ENCODE peak calls at places on chromosomes 4 and X, in eight cellular contexts. One of them, this sample, is unnamed. For H3K9me3, the result is how much of the 10 kb centered on the place peaks cover.

GRCh38 chr4:169663894-169664293 is 43.5 kb downstream of the CLCN3 start:
- DNase-seq in body of pancreas: no peak
- DNase-seq in ovary: no peak
- DNase-seq in left lung: no peak
- DNase-seq in thoracic aorta: no peak
- DNase-seq in prostate gland: no peak
- DNase-seq in heart left ventricle: no peak
- DNase-seq in cardiac muscle cell: no peak
- DNase-seq in this sample: no peak

GRCh38 chr4:150126880-150127236 is 48.6 kb downstream of the DCLK2 start:
- DNase-seq in body of pancreas: no peak
- DNase-seq in ovary: no peak
- DNase-seq in left lung: no peak
- DNase-seq in thoracic aorta: no peak
- DNase-seq in prostate gland: no peak
- DNase-seq in heart left ventricle: no peak
- DNase-seq in cardiac muscle cell: no peak
- DNase-seq in this sample: no peak

GRCh38 chr4:25632135-25632534 is 23.5 kb upstream of the SLC34A2 start:
- DNase-seq in body of pancreas: no peak
- DNase-seq in ovary: no peak
- DNase-seq in left lung: no peak
- DNase-seq in thoracic aorta: no peak
- DNase-seq in prostate gland: no peak
- DNase-seq in heart left ventricle: no peak
- DNase-seq in cardiac muscle cell: no peak
- DNase-seq in this sample: no peak

GRCh38 chr4:15729910-15730533 is 27.2 kb downstream of the BST1 start:
- DNase-seq in body of pancreas: peak
- DNase-seq in ovary: no peak
- DNase-seq in left lung: no peak
- DNase-seq in thoracic aorta: no peak
- DNase-seq in prostate gland: peak
- DNase-seq in heart left ventricle: no peak
- DNase-seq in cardiac muscle cell: peak
- DNase-seq in this sample: peak

GRCh38 chr4:149897784-149898183 is 82.1 kb upstream of the IQCM start:
- DNase-seq in body of pancreas: no peak
- DNase-seq in ovary: no peak
- DNase-seq in left lung: no peak
- DNase-seq in thoracic aorta: no peak
- DNase-seq in prostate gland: no peak
- DNase-seq in heart left ventricle: no peak
- DNase-seq in cardiac muscle cell: peak
- DNase-seq in this sample: no peak

GRCh38 chr4:148116264-148116663 is 325.9 kb downstream of the NR3C2 start:
- DNase-seq in body of pancreas: no peak
- DNase-seq in ovary: no peak
- DNase-seq in left lung: no peak
- DNase-seq in thoracic aorta: no peak
- DNase-seq in prostate gland: no peak
- DNase-seq in heart left ventricle: no peak
- DNase-seq in cardiac muscle cell: no peak
- DNase-seq in this sample: no peak

GRCh38 chrX:18617351-18617750 is 54.6 kb downstream of the RS1 start:
- DNase-seq in body of pancreas: peak
- DNase-seq in ovary: no peak
- DNase-seq in left lung: no peak
- DNase-seq in thoracic aorta: no peak
- DNase-seq in prostate gland: no peak
- DNase-seq in heart left ventricle: no peak
- DNase-seq in cardiac muscle cell: peak
- DNase-seq in this sample: no peak

GRCh38 chrX:136586386-136586785 is 54.4 kb downstream of the VGLL1 start:
- DNase-seq in body of pancreas: no peak
- DNase-seq in ovary: no peak
- DNase-seq in left lung: no peak
- DNase-seq in thoracic aorta: no peak
- DNase-seq in prostate gland: no peak
- DNase-seq in heart left ventricle: no peak
- DNase-seq in cardiac muscle cell: no peak
- DNase-seq in this sample: no peak

GRCh38 chr4:144611850-144612249 is 34.1 kb upstream of the HHIP start:
- DNase-seq in body of pancreas: peak
- DNase-seq in ovary: no peak
- DNase-seq in left lung: no peak
- DNase-seq in thoracic aorta: no peak
- DNase-seq in prostate gland: no peak
- DNase-seq in heart left ventricle: no peak
- DNase-seq in cardiac muscle cell: peak
- DNase-seq in this sample: peak

GRCh38 chr4:141246683-141247429 is 26.2 kb downstream of the ZNF330 start:
- DNase-seq in body of pancreas: no peak
- DNase-seq in ovary: no peak
- DNase-seq in left lung: no peak
- DNase-seq in thoracic aorta: no peak
- DNase-seq in prostate gland: no peak
- DNase-seq in heart left ventricle: no peak
- DNase-seq in cardiac muscle cell: no peak
- DNase-seq in this sample: no peak

GRCh38 chr4:16642897-16643296 is 255.5 kb downstream of the LDB2 start:
- DNase-seq in body of pancreas: no peak
- DNase-seq in ovary: no peak
- DNase-seq in left lung: no peak
- DNase-seq in thoracic aorta: no peak
- DNase-seq in prostate gland: no peak
- DNase-seq in heart left ventricle: no peak
- DNase-seq in cardiac muscle cell: no peak
- DNase-seq in this sample: no peak

GRCh38 chr4:41294445-41295062 is 37.8 kb downstream of the UCHL1 start:
- DNase-seq in body of pancreas: no peak
- DNase-seq in ovary: no peak
- DNase-seq in left lung: no peak
- DNase-seq in thoracic aorta: no peak
- DNase-seq in prostate gland: no peak
- DNase-seq in heart left ventricle: no peak
- DNase-seq in cardiac muscle cell: no peak
- DNase-seq in this sample: no peak

GRCh38 chr4:83219344-83219990 is 65.1 kb downstream of the COQ2 start:
- DNase-seq in body of pancreas: peak
- DNase-seq in ovary: no peak
- DNase-seq in left lung: no peak
- DNase-seq in thoracic aorta: no peak
- DNase-seq in prostate gland: peak
- DNase-seq in heart left ventricle: no peak
- DNase-seq in cardiac muscle cell: no peak
- DNase-seq in this sample: no peak

GRCh38 chr4:81845273-81845672 is 373.6 kb upstream of the RASGEF1B start:
- DNase-seq in body of pancreas: no peak
- DNase-seq in ovary: no peak
- DNase-seq in left lung: no peak
- DNase-seq in thoracic aorta: no peak
- DNase-seq in prostate gland: no peak
- DNase-seq in heart left ventricle: no peak
- DNase-seq in cardiac muscle cell: no peak
- DNase-seq in this sample: no peak

GRCh38 chr4:182293836-182294235 is 50.6 kb downstream of the TENM3 start:
- DNase-seq in body of pancreas: no peak
- DNase-seq in ovary: no peak
- DNase-seq in left lung: no peak
- DNase-seq in thoracic aorta: no peak
- DNase-seq in prostate gland: no peak
- DNase-seq in heart left ventricle: no peak
- DNase-seq in cardiac muscle cell: no peak
- DNase-seq in this sample: no peak

GRCh38 chr4:115729739-115730266 is 616.4 kb upstream of the NDST4 start:
- DNase-seq in body of pancreas: no peak
- DNase-seq in ovary: no peak
- DNase-seq in left lung: no peak
- DNase-seq in thoracic aorta: no peak
- DNase-seq in prostate gland: no peak
- DNase-seq in heart left ventricle: no peak
- DNase-seq in cardiac muscle cell: no peak
- DNase-seq in this sample: no peak

GRCh38 chrX:1430451-1430850 is 22.3 kb downstream of the ASMTL start:
- DNase-seq in body of pancreas: no peak
- DNase-seq in ovary: no peak
- DNase-seq in left lung: no peak
- DNase-seq in thoracic aorta: no peak
- DNase-seq in prostate gland: no peak
- DNase-seq in heart left ventricle: no peak
- DNase-seq in cardiac muscle cell: no peak
- DNase-seq in this sample: no peak

GRCh38 chrX:22134681-22135080 is 102.6 kb downstream of the PHEX start:
- DNase-seq in body of pancreas: peak
- DNase-seq in ovary: no peak
- DNase-seq in left lung: no peak
- DNase-seq in thoracic aorta: no peak
- DNase-seq in prostate gland: peak
- DNase-seq in heart left ventricle: no peak
- DNase-seq in cardiac muscle cell: no peak
- DNase-seq in this sample: peak

GRCh38 chrX:71637848-71638247 is 19.5 kb upstream of the CXCR3 start:
- DNase-seq in body of pancreas: no peak
- DNase-seq in ovary: no peak
- DNase-seq in left lung: no peak
- DNase-seq in thoracic aorta: no peak
- DNase-seq in prostate gland: no peak
- DNase-seq in heart left ventricle: no peak
- DNase-seq in cardiac muscle cell: no peak
- DNase-seq in this sample: no peak

GRCh38 chr4:107721436-107722090 is 1.5 kb upstream of the PAPSS1 start:
- DNase-seq in body of pancreas: no peak
- DNase-seq in ovary: peak
- DNase-seq in left lung: peak
- DNase-seq in thoracic aorta: no peak
- DNase-seq in prostate gland: no peak
- DNase-seq in heart left ventricle: peak
- DNase-seq in cardiac muscle cell: peak
- DNase-seq in this sample: no peak

GRCh38 chrX:129659137-129659536 is 4.4 kb upstream of the APLN start:
- DNase-seq in body of pancreas: no peak
- DNase-seq in ovary: no peak
- DNase-seq in left lung: no peak
- DNase-seq in thoracic aorta: no peak
- DNase-seq in prostate gland: no peak
- DNase-seq in heart left ventricle: no peak
- DNase-seq in cardiac muscle cell: no peak
- DNase-seq in this sample: no peak
- H3K4me3 ChIP-seq in body of pancreas: no peak
- H3K4me3 ChIP-seq in ovary: no peak
- H3K4me3 ChIP-seq in left lung: no peak
- H3K4me3 ChIP-seq in thoracic aorta: no peak
- H3K4me3 ChIP-seq in prostate gland: no peak
- H3K4me3 ChIP-seq in heart left ventricle: no peak
- H3K4me3 ChIP-seq in cardiac muscle cell: no peak
- H3K4me3 ChIP-seq in this sample: no peak

GRCh38 chr4:68062501-68062900 is 67.2 kb downstream of the TMPRSS11F start:
- DNase-seq in body of pancreas: no peak
- DNase-seq in ovary: no peak
- DNase-seq in left lung: no peak
- DNase-seq in thoracic aorta: no peak
- DNase-seq in prostate gland: no peak
- DNase-seq in heart left ventricle: no peak
- DNase-seq in cardiac muscle cell: no peak
- DNase-seq in this sample: no peak
- H3K27ac ChIP-seq in body of pancreas: no peak
- H3K27ac ChIP-seq in ovary: no peak
- H3K27ac ChIP-seq in left lung: no peak
- H3K27ac ChIP-seq in thoracic aorta: no peak
- H3K27ac ChIP-seq in prostate gland: no peak
- H3K27ac ChIP-seq in heart left ventricle: no peak
- H3K27ac ChIP-seq in cardiac muscle cell: no peak
- H3K27ac ChIP-seq in this sample: no peak

DNA sequence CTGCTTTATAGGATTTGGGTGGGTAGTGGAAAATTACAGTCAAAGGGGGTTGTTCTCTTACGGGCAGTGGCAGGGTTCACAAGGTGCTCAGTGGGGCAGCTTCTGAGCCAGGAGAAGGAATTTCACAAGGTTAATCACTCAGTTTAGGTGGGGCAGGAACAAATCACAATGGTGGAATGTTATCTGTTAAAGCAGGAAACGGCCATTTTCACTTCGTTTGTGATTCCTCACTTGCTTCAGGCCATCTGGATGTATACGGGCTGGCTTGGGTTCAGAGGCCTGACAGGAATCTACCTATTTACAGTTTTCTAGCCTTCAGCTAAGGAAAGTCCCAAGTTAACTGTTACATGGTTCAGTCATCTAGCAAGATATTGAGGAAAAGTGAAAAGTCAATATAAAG is 1003.5 kb downstream of the STPG2 start:
- DNase-seq in body of pancreas: no peak
- DNase-seq in ovary: no peak
- DNase-seq in left lung: no peak
- DNase-seq in thoracic aorta: no peak
- DNase-seq in prostate gland: no peak
- DNase-seq in heart left ventricle: no peak
- DNase-seq in cardiac muscle cell: no peak
- DNase-seq in this sample: no peak
- H3K9me3 ChIP-seq in body of pancreas: under half
- H3K9me3 ChIP-seq in ovary: under half
- H3K9me3 ChIP-seq in left lung: under half
- H3K9me3 ChIP-seq in thoracic aorta: under half
- H3K9me3 ChIP-seq in prostate gland: under half
- H3K9me3 ChIP-seq in heart left ventricle: under half
- H3K9me3 ChIP-seq in cardiac muscle cell: under half
- H3K9me3 ChIP-seq in this sample: under half

DNA sequence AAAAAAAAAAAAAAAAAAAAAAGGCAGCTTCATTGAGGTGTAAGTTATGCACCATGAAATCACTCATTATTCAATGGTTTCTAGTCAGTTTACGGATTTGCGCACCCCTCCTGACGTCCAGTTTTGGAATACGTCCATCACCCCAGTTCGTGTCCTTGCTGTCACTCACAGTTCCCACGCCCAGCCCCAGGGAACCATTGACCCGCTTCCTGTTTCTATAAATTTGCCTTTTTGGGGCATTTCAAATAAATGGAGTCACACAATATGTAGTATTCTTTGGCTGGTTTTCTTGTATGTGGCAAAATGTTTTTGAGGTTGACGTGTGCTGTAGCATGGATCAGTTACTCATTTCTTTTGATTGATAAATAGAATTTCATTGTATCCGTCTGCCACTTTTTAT is 18.5 kb upstream of the SORCS2 start:
- DNase-seq in body of pancreas: no peak
- DNase-seq in ovary: no peak
- DNase-seq in left lung: no peak
- DNase-seq in thoracic aorta: no peak
- DNase-seq in prostate gland: no peak
- DNase-seq in heart left ventricle: no peak
- DNase-seq in cardiac muscle cell: no peak
- DNase-seq in this sample: no peak
- H3K4me3 ChIP-seq in body of pancreas: no peak
- H3K4me3 ChIP-seq in ovary: no peak
- H3K4me3 ChIP-seq in left lung: no peak
- H3K4me3 ChIP-seq in thoracic aorta: no peak
- H3K4me3 ChIP-seq in prostate gland: no peak
- H3K4me3 ChIP-seq in heart left ventricle: no peak
- H3K4me3 ChIP-seq in cardiac muscle cell: no peak
- H3K4me3 ChIP-seq in this sample: no peak